ENCODE peak calls at places on chromosomes 3 and 15, in ten cellular contexts. One of them, this sample, is unnamed.

GRCh38 chr15:26891448-26891881 is 24.6 kb downstream of the GABRA5 start:
- DNase-seq in RPMI8226: peak
- DNase-seq in HTR-8/SVneo: peak
- DNase-seq in NCI-H1092: peak
- DNase-seq in choroid plexus epithelial cell: peak
- DNase-seq in A549: peak
- DNase-seq in cardiac fibroblast: peak
- DNase-seq in MCF 10A: peak
- DNase-seq in aorta: peak
- DNase-seq in Right ventricle myocardium superior: peak
- DNase-seq in this sample: peak

GRCh38 chr3:45170071-45170470 is 23.9 kb upstream of the CDCP1 start:
- DNase-seq in RPMI8226: no peak
- DNase-seq in Right ventricle myocardium superior: peak
- DNase-seq in aorta: no peak
- DNase-seq in MCF 10A: no peak
- DNase-seq in cardiac fibroblast: no peak
- DNase-seq in NCI-H1092: no peak
- DNase-seq in A549: no peak
- DNase-seq in HTR-8/SVneo: no peak
- DNase-seq in choroid plexus epithelial cell: no peak
- DNase-seq in this sample: peak

GRCh38 chr3:45080824-45081223 is 54.7 kb downstream of the CLEC3B start:
- DNase-seq in aorta: no peak
- DNase-seq in cardiac fibroblast: no peak
- DNase-seq in choroid plexus epithelial cell: no peak
- DNase-seq in RPMI8226: no peak
- DNase-seq in MCF 10A: no peak
- DNase-seq in A549: no peak
- DNase-seq in NCI-H1092: no peak
- DNase-seq in Right ventricle myocardium superior: no peak
- DNase-seq in HTR-8/SVneo: no peak
- DNase-seq in this sample: no peak

GRCh38 chr3:146803746-146804145 is 198.6 kb upstream of the PLSCR5 start:
- DNase-seq in Right ventricle myocardium superior: no peak
- DNase-seq in HTR-8/SVneo: peak
- DNase-seq in cardiac fibroblast: peak
- DNase-seq in aorta: no peak
- DNase-seq in RPMI8226: no peak
- DNase-seq in choroid plexus epithelial cell: peak
- DNase-seq in A549: no peak
- DNase-seq in MCF 10A: no peak
- DNase-seq in NCI-H1092: no peak
- DNase-seq in this sample: no peak

GRCh38 chr15:92343869-92344643 is 49.6 kb upstream of the ST8SIA2 start:
- DNase-seq in Right ventricle myocardium superior: peak
- DNase-seq in cardiac fibroblast: no peak
- DNase-seq in NCI-H1092: peak
- DNase-seq in MCF 10A: no peak
- DNase-seq in HTR-8/SVneo: no peak
- DNase-seq in aorta: no peak
- DNase-seq in RPMI8226: no peak
- DNase-seq in A549: no peak
- DNase-seq in choroid plexus epithelial cell: no peak
- DNase-seq in this sample: no peak

GRCh38 chr15:87871130-87871737 is 385.3 kb downstream of the NTRK3 start:
- DNase-seq in HTR-8/SVneo: peak
- DNase-seq in NCI-H1092: no peak
- DNase-seq in Right ventricle myocardium superior: no peak
- DNase-seq in RPMI8226: no peak
- DNase-seq in MCF 10A: peak
- DNase-seq in cardiac fibroblast: peak
- DNase-seq in aorta: no peak
- DNase-seq in A549: no peak
- DNase-seq in choroid plexus epithelial cell: no peak
- DNase-seq in this sample: no peak

GRCh38 chr15:63157891-63158431 is 684 bp upstream of the RPS27L start:
- DNase-seq in aorta: no peak
- DNase-seq in A549: peak
- DNase-seq in Right ventricle myocardium superior: no peak
- DNase-seq in RPMI8226: peak
- DNase-seq in choroid plexus epithelial cell: peak
- DNase-seq in cardiac fibroblast: peak
- DNase-seq in NCI-H1092: no peak
- DNase-seq in HTR-8/SVneo: peak
- DNase-seq in MCF 10A: peak
- DNase-seq in this sample: peak

GRCh38 chr3:191557322-191557721 is 96.4 kb downstream of the PYDC2 start:
- DNase-seq in aorta: no peak
- DNase-seq in choroid plexus epithelial cell: no peak
- DNase-seq in Right ventricle myocardium superior: no peak
- DNase-seq in cardiac fibroblast: no peak
- DNase-seq in A549: no peak
- DNase-seq in MCF 10A: no peak
- DNase-seq in NCI-H1092: no peak
- DNase-seq in RPMI8226: no peak
- DNase-seq in HTR-8/SVneo: no peak
- DNase-seq in this sample: no peak

GRCh38 chr3:50445919-50446318 is 57.5 kb downstream of the CACNA2D2 start:
- DNase-seq in A549: no peak
- DNase-seq in NCI-H1092: peak
- DNase-seq in choroid plexus epithelial cell: no peak
- DNase-seq in aorta: no peak
- DNase-seq in MCF 10A: no peak
- DNase-seq in RPMI8226: no peak
- DNase-seq in HTR-8/SVneo: no peak
- DNase-seq in Right ventricle myocardium superior: no peak
- DNase-seq in cardiac fibroblast: no peak
- DNase-seq in this sample: no peak

GRCh38 chr15:65660927-65661326 is 39.2 kb downstream of the SLC24A1 start:
- DNase-seq in A549: no peak
- DNase-seq in Right ventricle myocardium superior: no peak
- DNase-seq in NCI-H1092: no peak
- DNase-seq in MCF 10A: peak
- DNase-seq in RPMI8226: no peak
- DNase-seq in choroid plexus epithelial cell: peak
- DNase-seq in aorta: no peak
- DNase-seq in cardiac fibroblast: peak
- DNase-seq in HTR-8/SVneo: no peak
- DNase-seq in this sample: peak

GRCh38 chr3:31924628-31925270 is 56.3 kb downstream of the OSBPL10 start:
- DNase-seq in HTR-8/SVneo: no peak
- DNase-seq in cardiac fibroblast: no peak
- DNase-seq in A549: no peak
- DNase-seq in MCF 10A: no peak
- DNase-seq in NCI-H1092: no peak
- DNase-seq in aorta: no peak
- DNase-seq in RPMI8226: peak
- DNase-seq in Right ventricle myocardium superior: no peak
- DNase-seq in choroid plexus epithelial cell: no peak
- DNase-seq in this sample: no peak

GRCh38 chr3:106824856-106825255 is 552.4 kb upstream of the CCDC54 start:
- DNase-seq in aorta: no peak
- DNase-seq in NCI-H1092: no peak
- DNase-seq in RPMI8226: peak
- DNase-seq in cardiac fibroblast: peak
- DNase-seq in A549: no peak
- DNase-seq in MCF 10A: peak
- DNase-seq in Right ventricle myocardium superior: no peak
- DNase-seq in choroid plexus epithelial cell: peak
- DNase-seq in HTR-8/SVneo: peak
- DNase-seq in this sample: peak

GRCh38 chr3:112456147-112456546 is 43.1 kb downstream of the BTLA start:
- DNase-seq in cardiac fibroblast: no peak
- DNase-seq in aorta: no peak
- DNase-seq in HTR-8/SVneo: no peak
- DNase-seq in choroid plexus epithelial cell: no peak
- DNase-seq in MCF 10A: no peak
- DNase-seq in NCI-H1092: no peak
- DNase-seq in A549: no peak
- DNase-seq in RPMI8226: no peak
- DNase-seq in Right ventricle myocardium superior: no peak
- DNase-seq in this sample: no peak

GRCh38 chr15:35206060-35206675 is 121.1 kb upstream of the NANOGP8 start:
- DNase-seq in Right ventricle myocardium superior: no peak
- DNase-seq in MCF 10A: peak
- DNase-seq in HTR-8/SVneo: no peak
- DNase-seq in choroid plexus epithelial cell: peak
- DNase-seq in RPMI8226: no peak
- DNase-seq in cardiac fibroblast: peak
- DNase-seq in aorta: no peak
- DNase-seq in NCI-H1092: no peak
- DNase-seq in A549: peak
- DNase-seq in this sample: no peak

GRCh38 chr3:99825239-99825638 is 7.6 kb downstream of the CMSS1 start:
- DNase-seq in HTR-8/SVneo: peak
- DNase-seq in aorta: no peak
- DNase-seq in cardiac fibroblast: no peak
- DNase-seq in NCI-H1092: no peak
- DNase-seq in choroid plexus epithelial cell: peak
- DNase-seq in Right ventricle myocardium superior: no peak
- DNase-seq in MCF 10A: no peak
- DNase-seq in RPMI8226: no peak
- DNase-seq in A549: no peak
- DNase-seq in this sample: peak

GRCh38 chr3:183328164-183328563 is 75.1 kb downstream of the B3GNT5 start:
- DNase-seq in MCF 10A: peak
- DNase-seq in aorta: no peak
- DNase-seq in A549: no peak
- DNase-seq in HTR-8/SVneo: no peak
- DNase-seq in cardiac fibroblast: no peak
- DNase-seq in choroid plexus epithelial cell: no peak
- DNase-seq in Right ventricle myocardium superior: no peak
- DNase-seq in RPMI8226: no peak
- DNase-seq in NCI-H1092: no peak
- DNase-seq in this sample: no peak

GRCh38 chr3:126551066-126551838 is 7.5 kb downstream of the C3orf22 start:
- DNase-seq in Right ventricle myocardium superior: no peak
- DNase-seq in aorta: peak
- DNase-seq in MCF 10A: no peak
- DNase-seq in NCI-H1092: no peak
- DNase-seq in HTR-8/SVneo: no peak
- DNase-seq in RPMI8226: no peak
- DNase-seq in cardiac fibroblast: no peak
- DNase-seq in choroid plexus epithelial cell: no peak
- DNase-seq in A549: no peak
- DNase-seq in this sample: no peak

GRCh38 chr15:25730918-25731317 is 132.2 kb downstream of the ATP10A start:
- DNase-seq in HTR-8/SVneo: no peak
- DNase-seq in A549: no peak
- DNase-seq in aorta: no peak
- DNase-seq in RPMI8226: no peak
- DNase-seq in choroid plexus epithelial cell: no peak
- DNase-seq in cardiac fibroblast: no peak
- DNase-seq in Right ventricle myocardium superior: no peak
- DNase-seq in MCF 10A: no peak
- DNase-seq in NCI-H1092: no peak
- DNase-seq in this sample: no peak

GRCh38 chr15:39878401-39878775 is 41.7 kb downstream of the GPR176 start:
- DNase-seq in cardiac fibroblast: peak
- DNase-seq in RPMI8226: no peak
- DNase-seq in Right ventricle myocardium superior: no peak
- DNase-seq in MCF 10A: no peak
- DNase-seq in A549: no peak
- DNase-seq in HTR-8/SVneo: no peak
- DNase-seq in NCI-H1092: no peak
- DNase-seq in choroid plexus epithelial cell: peak
- DNase-seq in aorta: no peak
- DNase-seq in this sample: no peak

GRCh38 chr3:44318929-44319328 is 19.6 kb upstream of the TCAIM start:
- DNase-seq in A549: no peak
- DNase-seq in cardiac fibroblast: no peak
- DNase-seq in choroid plexus epithelial cell: no peak
- DNase-seq in MCF 10A: no peak
- DNase-seq in RPMI8226: no peak
- DNase-seq in NCI-H1092: no peak
- DNase-seq in HTR-8/SVneo: no peak
- DNase-seq in aorta: no peak
- DNase-seq in Right ventricle myocardium superior: no peak
- DNase-seq in this sample: no peak

GRCh38 chr15:40807888-40808194 is 568 bp upstream of the DNAJC17 start:
- DNase-seq in NCI-H1092: no peak
- DNase-seq in cardiac fibroblast: no peak
- DNase-seq in aorta: no peak
- DNase-seq in A549: no peak
- DNase-seq in choroid plexus epithelial cell: no peak
- DNase-seq in RPMI8226: no peak
- DNase-seq in MCF 10A: no peak
- DNase-seq in Right ventricle myocardium superior: no peak
- DNase-seq in HTR-8/SVneo: no peak
- DNase-seq in this sample: peak

GRCh38 chr3:48858709-48859108 is 11.0 kb upstream of the PRKAR2A start:
- DNase-seq in Right ventricle myocardium superior: no peak
- DNase-seq in NCI-H1092: no peak
- DNase-seq in RPMI8226: no peak
- DNase-seq in aorta: no peak
- DNase-seq in choroid plexus epithelial cell: no peak
- DNase-seq in cardiac fibroblast: no peak
- DNase-seq in HTR-8/SVneo: no peak
- DNase-seq in A549: no peak
- DNase-seq in MCF 10A: no peak
- DNase-seq in this sample: no peak

GRCh38 chr15:81012588-81012987 is 11.9 kb downstream of the TLNRD1 start:
- DNase-seq in Right ventricle myocardium superior: no peak
- DNase-seq in A549: no peak
- DNase-seq in NCI-H1092: no peak
- DNase-seq in aorta: no peak
- DNase-seq in choroid plexus epithelial cell: no peak
- DNase-seq in cardiac fibroblast: no peak
- DNase-seq in HTR-8/SVneo: no peak
- DNase-seq in MCF 10A: no peak
- DNase-seq in RPMI8226: no peak
- DNase-seq in this sample: no peak

GRCh38 chr3:66396161-66396760 is 104.6 kb downstream of the LRIG1 start:
- DNase-seq in RPMI8226: no peak
- DNase-seq in aorta: no peak
- DNase-seq in MCF 10A: no peak
- DNase-seq in NCI-H1092: no peak
- DNase-seq in A549: no peak
- DNase-seq in HTR-8/SVneo: no peak
- DNase-seq in Right ventricle myocardium superior: peak
- DNase-seq in cardiac fibroblast: no peak
- DNase-seq in choroid plexus epithelial cell: no peak
- DNase-seq in this sample: no peak

GRCh38 chr15:74783072-74783807 is 1.4 kb downstream of the CSK start:
- DNase-seq in cardiac fibroblast: peak
- DNase-seq in RPMI8226: peak
- DNase-seq in aorta: no peak
- DNase-seq in Right ventricle myocardium superior: peak
- DNase-seq in NCI-H1092: no peak
- DNase-seq in MCF 10A: peak
- DNase-seq in choroid plexus epithelial cell: peak
- DNase-seq in HTR-8/SVneo: no peak
- DNase-seq in A549: no peak
- DNase-seq in this sample: no peak

GRCh38 chr3:31230834-31231233 is 301.9 kb upstream of the STT3B start:
- DNase-seq in NCI-H1092: no peak
- DNase-seq in aorta: no peak
- DNase-seq in MCF 10A: no peak
- DNase-seq in Right ventricle myocardium superior: no peak
- DNase-seq in cardiac fibroblast: no peak
- DNase-seq in A549: no peak
- DNase-seq in HTR-8/SVneo: no peak
- DNase-seq in RPMI8226: no peak
- DNase-seq in choroid plexus epithelial cell: peak
- DNase-seq in this sample: no peak

GRCh38 chr3:190382082-190382481 is 5.9 kb upstream of the CLDN16 start:
- DNase-seq in aorta: no peak
- DNase-seq in choroid plexus epithelial cell: peak
- DNase-seq in RPMI8226: no peak
- DNase-seq in MCF 10A: peak
- DNase-seq in Right ventricle myocardium superior: no peak
- DNase-seq in cardiac fibroblast: peak
- DNase-seq in HTR-8/SVneo: no peak
- DNase-seq in NCI-H1092: no peak
- DNase-seq in A549: no peak
- DNase-seq in this sample: peak

GRCh38 chr3:48739955-48740823 is 23.2 kb upstream of the IP6K2 start:
- DNase-seq in aorta: peak
- DNase-seq in cardiac fibroblast: peak
- DNase-seq in Right ventricle myocardium superior: peak
- DNase-seq in HTR-8/SVneo: peak
- DNase-seq in choroid plexus epithelial cell: peak
- DNase-seq in NCI-H1092: peak
- DNase-seq in A549: peak
- DNase-seq in MCF 10A: peak
- DNase-seq in RPMI8226: peak
- DNase-seq in this sample: peak

This sample was measured in renal cortical epithelial cell.